ENCODE peak calls at places on chromosomes 11 and 22, in six cellular contexts. R, W, O, G, S and I are unnamed samples.

GRCh38 chr22:23122216-23122957 is 19.4 kb downstream of the RSPH14 start:
- DNase-seq in R (no peak), W (no peak), O (no peak), G (no peak), S (no peak), I (no peak)

GRCh38 chr11:70065318-70066135 is 12.6 kb upstream of the ANO1 start:
- DNase-seq in R (no peak), W (no peak), O (no peak), G (no peak), S (no peak), I (no peak)

GRCh38 chr22:48337957-48338792 is 1489.5 kb downstream of the BRD1 start:
- DNase-seq in R (no peak), W (no peak), O (no peak), G (no peak), S (no peak), I (no peak)

GRCh38 chr22:29377979-29378378 is 10.4 kb downstream of the AP1B1 start:
- DNase-seq in R (no peak), W (no peak), O (no peak), G (no peak), S (no peak), I (no peak)

GRCh38 chr11:84117394-84117793 is 831.2 kb upstream of the CCDC90B start:
- DNase-seq in R (no peak), W (no peak), O (no peak), G (peak), S (peak), I (no peak)

GRCh38 chr11:77467233-77467632 is 6.7 kb downstream of the PAK1 start:
- DNase-seq in R (peak), W (no peak), O (no peak), G (no peak), S (no peak), I (no peak)

GRCh38 chr11:12185106-12185690 is 74.8 kb downstream of the MICAL2 start:
- DNase-seq in R (no peak), W (no peak), O (no peak), G (no peak), S (no peak), I (no peak)

GRCh38 chr11:59205664-59206063 is 7.1 kb downstream of the MPEG1 start:
- DNase-seq in R (no peak), W (no peak), O (no peak), G (no peak), S (no peak), I (no peak)

GRCh38 chr11:35354644-35355043 is 64.7 kb downstream of the SLC1A2 start:
- DNase-seq in R (peak), W (no peak), O (no peak), G (no peak), S (peak), I (peak)

GRCh38 chr11:1869427-1870325 is 16.8 kb downstream of the LSP1 start:
- DNase-seq in R (no peak), W (no peak), O (no peak), G (no peak), S (peak), I (no peak)

GRCh38 chr22:35749808-35750207 is 32.1 kb downstream of the APOL5 start:
- DNase-seq in R (peak), W (no peak), O (no peak), G (peak), S (no peak), I (no peak)

GRCh38 chr11:122023614-122024250 is 92.3 kb downstream of the BLID start:
- DNase-seq in R (peak), W (no peak), O (no peak), G (no peak), S (no peak), I (no peak)

GRCh38 chr11:2532704-2533641 is 88.2 kb downstream of the KCNQ1 start:
- DNase-seq in R (peak), W (peak), O (peak), G (peak), S (peak), I (peak)

GRCh38 chr11:31606893-31607292 is 97.3 kb downstream of the ELP4 start:
- DNase-seq in R (no peak), W (no peak), O (no peak), G (no peak), S (no peak), I (no peak)

GRCh38 chr11:72869845-72870244 is 55.6 kb downstream of the ATG16L2 start:
- DNase-seq in R (no peak), W (no peak), O (no peak), G (no peak), S (no peak), I (no peak)

GRCh38 chr11:75350743-75351540 is 519 bp downstream of the ARRB1 start:
- DNase-seq in R (no peak), W (peak), O (peak), G (peak), S (peak), I (no peak)

GRCh38 chr22:39731881-39732555 is 161.5 kb downstream of the CACNA1I start:
- DNase-seq in R (no peak), W (no peak), O (no peak), G (no peak), S (peak), I (no peak)

GRCh38 chr22:17116931-17117330 is 4.2 kb downstream of the TMEM121B start:
- DNase-seq in R (no peak), W (no peak), O (no peak), G (no peak), S (no peak), I (no peak)

GRCh38 chr22:30334601-30335000 is 7.9 kb upstream of the TBC1D10A start:
- DNase-seq in R (no peak), W (no peak), O (no peak), G (no peak), S (no peak), I (no peak)

GRCh38 chr22:38655532-38656255 is 498 bp downstream of the FAM227A start:
- DNase-seq in R (peak), W (no peak), O (no peak), G (no peak), S (no peak), I (no peak)

GRCh38 chr11:31262761-31263160 is 106.8 kb downstream of the DCDC1 start:
- DNase-seq in R (peak), W (no peak), O (no peak), G (peak), S (no peak), I (peak)

GRCh38 chr22:39238561-39238960 is 6.2 kb downstream of the PDGFB start:
- DNase-seq in R (no peak), W (no peak), O (no peak), G (no peak), S (no peak), I (no peak)

GRCh38 chr11:2268911-2269600 is 1.3 kb downstream of the ASCL2 start:
- DNase-seq in R (no peak), W (no peak), O (no peak), G (peak), S (peak), I (no peak)

GRCh38 chr11:134845474-134846435 is 433.7 kb upstream of the B3GAT1 start:
- DNase-seq in R (no peak), W (no peak), O (no peak), G (no peak), S (no peak), I (no peak)

GRCh38 chr11:78808903-78809302 is 234.2 kb upstream of the NARS2 start:
- DNase-seq in R (no peak), W (no peak), O (no peak), G (no peak), S (no peak), I (no peak)

GRCh38 chr11:124746621-124747243 is 5.3 kb downstream of the VSIG2 start:
- DNase-seq in R (peak), W (peak), O (peak), G (peak), S (peak), I (peak)

GRCh38 chr22:30640839-30641430 is 5.4 kb downstream of the SLC35E4 start:
- DNase-seq in R (no peak), W (no peak), O (no peak), G (no peak), S (no peak), I (no peak)

GRCh38 chr22:36351921-36352774 is 35.6 kb downstream of the MYH9 start:
- DNase-seq in R (no peak), W (no peak), O (no peak), G (peak), S (no peak), I (no peak)

GRCh38 chr11:81496566-81496965 is 1237.1 kb downstream of the FAM181B start:
- DNase-seq in R (no peak), W (no peak), O (no peak), G (peak), S (no peak), I (no peak)

GRCh38 chr11:122779047-122779629 is 59.2 kb upstream of the CRTAM start:
- DNase-seq in R (no peak), W (no peak), O (no peak), G (no peak), S (peak), I (no peak)

GRCh38 chr11:113806403-113806802 is 26.8 kb downstream of the CLDN25 start:
- DNase-seq in R (peak), W (no peak), O (peak), G (peak), S (peak), I (peak)

GRCh38 chr11:125128450-125128849 is 17.0 kb upstream of the TMEM218 start:
- DNase-seq in R (peak), W (no peak), O (no peak), G (no peak), S (peak), I (peak)

GRCh38 chr22:44383652-44384562 is 71.2 kb upstream of the SHISAL1 start:
- DNase-seq in R (no peak), W (no peak), O (no peak), G (no peak), S (no peak), I (no peak)